ENCODE peak calls at places on chromosomes 6 and 20, in five cellular contexts. One of them, this sample, is unnamed.

GRCh38 chr6:52499026-52499425 is 77.8 kb downstream of the TRAM2 start:
- DNase-seq in tibial nerve: no peak
- DNase-seq in fibroblast of the aortic adventitia: peak; percentile 60
- DNase-seq in HepG2: no peak
- DNase-seq in ovary: no peak
- DNase-seq in this sample: no peak

GRCh38 chr20:11219192-11219591 is 545.4 kb upstream of the JAG1 start:
- DNase-seq in HepG2: no peak
- DNase-seq in tibial nerve: no peak
- DNase-seq in ovary: no peak
- DNase-seq in fibroblast of the aortic adventitia: no peak
- DNase-seq in this sample: no peak

GRCh38 chr20:60062431-60063336 is 104.5 kb downstream of the CDH26 start:
- DNase-seq in tibial nerve: no peak
- DNase-seq in HepG2: no peak
- DNase-seq in ovary: peak; percentile 26
- DNase-seq in fibroblast of the aortic adventitia: peak; percentile 80
- DNase-seq in this sample: peak; percentile 70

GRCh38 chr6:158081657-158081935 is 86.5 kb downstream of the SERAC1 start:
- DNase-seq in HepG2: no peak
- DNase-seq in tibial nerve: no peak
- DNase-seq in fibroblast of the aortic adventitia: no peak
- DNase-seq in ovary: no peak
- DNase-seq in this sample: no peak

GRCh38 chr6:5457983-5458683 is 196.8 kb downstream of the FARS2 start:
- DNase-seq in HepG2: no peak
- DNase-seq in fibroblast of the aortic adventitia: no peak
- DNase-seq in ovary: no peak
- DNase-seq in tibial nerve: no peak
- DNase-seq in this sample: peak; percentile 42

GRCh38 chr6:143806282-143807102 is 36.6 kb upstream of the LTV1 start:
- DNase-seq in tibial nerve: no peak
- DNase-seq in ovary: no peak
- DNase-seq in fibroblast of the aortic adventitia: peak; percentile 44
- DNase-seq in HepG2: no peak
- DNase-seq in this sample: no peak

GRCh38 chr6:16985484-16986284 is 116.2 kb upstream of the STMND1 start:
- DNase-seq in HepG2: no peak
- DNase-seq in ovary: no peak
- DNase-seq in fibroblast of the aortic adventitia: peak; percentile 51
- DNase-seq in tibial nerve: no peak
- DNase-seq in this sample: no peak

GRCh38 chr20:50691585-50692552 is 527 bp upstream of the RIPOR3 start:
- DNase-seq in ovary: no peak
- DNase-seq in fibroblast of the aortic adventitia: peak; percentile 68
- DNase-seq in tibial nerve: no peak
- DNase-seq in HepG2: no peak
- DNase-seq in this sample: no peak

GRCh38 chr20:52744441-52744840 is 227.7 kb upstream of the TSHZ2 start:
- DNase-seq in tibial nerve: no peak
- DNase-seq in ovary: no peak
- DNase-seq in HepG2: no peak
- DNase-seq in fibroblast of the aortic adventitia: no peak
- DNase-seq in this sample: no peak
- H3K4me3 ChIP-seq in tibial nerve: no peak overlapping the region
- H3K4me3 ChIP-seq in ovary: no peak overlapping the region
- H3K4me3 ChIP-seq in HepG2: no peak overlapping the region
- H3K4me3 ChIP-seq in fibroblast of the aortic adventitia: no peak overlapping the region
- H3K4me3 ChIP-seq in this sample: no peak overlapping the region

GRCh38 chr6:113967777-113968176 is 3.2 kb downstream of the HDAC2 start:
- DNase-seq in ovary: no peak
- DNase-seq in HepG2: no peak
- DNase-seq in tibial nerve: no peak
- DNase-seq in fibroblast of the aortic adventitia: no peak
- DNase-seq in this sample: no peak

GRCh38 chr6:113970808-113971676 is at the start of gene HDAC2:
- DNase-seq in tibial nerve: peak; percentile 51
- DNase-seq in ovary: peak; percentile 91
- DNase-seq in HepG2: peak; percentile 67
- DNase-seq in fibroblast of the aortic adventitia: peak; percentile 76
- DNase-seq in this sample: peak; percentile 90

GRCh38 chr6:113969888-113970807 is 800 bp downstream of the HDAC2 start:
- DNase-seq in fibroblast of the aortic adventitia: peak; percentile 33
- DNase-seq in HepG2: peak; percentile 48
- DNase-seq in ovary: peak; percentile 68
- DNase-seq in tibial nerve: no peak
- DNase-seq in this sample: peak; percentile 74

GRCh38 chr6:113968472-113968871 is 2.5 kb downstream of the HDAC2 start:
- DNase-seq in fibroblast of the aortic adventitia: no peak
- DNase-seq in ovary: no peak
- DNase-seq in HepG2: no peak
- DNase-seq in tibial nerve: no peak
- DNase-seq in this sample: no peak

DNA sequence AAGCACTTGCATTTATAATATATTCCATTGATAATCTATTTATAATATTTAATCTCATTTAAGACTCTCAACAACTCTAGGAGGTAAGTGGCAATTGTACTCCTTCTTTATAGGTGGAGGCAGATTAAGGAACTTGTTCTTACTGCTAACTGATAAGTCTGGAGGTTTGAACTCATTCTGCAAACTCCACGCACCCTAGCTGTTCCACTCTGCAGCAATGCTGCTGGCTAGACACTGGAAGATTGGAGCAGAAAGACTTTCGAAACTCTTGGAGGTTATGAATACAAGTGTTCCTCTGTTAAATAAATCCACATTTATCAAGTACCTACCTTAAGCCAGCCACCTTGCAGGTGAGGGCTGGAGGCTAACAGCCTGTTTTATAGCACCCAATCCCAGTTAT is 838 bp upstream of the HDAC2 start:
- DNase-seq in fibroblast of the aortic adventitia: peak; percentile 21
- DNase-seq in ovary: no peak
- DNase-seq in tibial nerve: no peak
- DNase-seq in HepG2: no peak
- DNase-seq in this sample: no peak
- H3K4me3 ChIP-seq in fibroblast of the aortic adventitia: peak overlapping the region; percentile 89
- H3K4me3 ChIP-seq in ovary: peak overlapping the region; percentile 77
- H3K4me3 ChIP-seq in tibial nerve: peak overlapping the region; percentile 83
- H3K4me3 ChIP-seq in HepG2: no peak overlapping the region
- H3K4me3 ChIP-seq in this sample: peak overlapping the region; percentile 96

GRCh38 chr6:27611451-27611850 is 138.5 kb upstream of the ZNF184 start:
- DNase-seq in HepG2: no peak
- DNase-seq in fibroblast of the aortic adventitia: no peak
- DNase-seq in ovary: no peak
- DNase-seq in tibial nerve: no peak
- DNase-seq in this sample: no peak

GRCh38 chr6:27619436-27619835 is 146.5 kb upstream of the ZNF184 start:
- DNase-seq in tibial nerve: no peak
- DNase-seq in ovary: no peak
- DNase-seq in HepG2: no peak
- DNase-seq in fibroblast of the aortic adventitia: no peak
- DNase-seq in this sample: no peak

GRCh38 chr6:27617700-27618689 is 145.1 kb upstream of the ZNF184 start:
- DNase-seq in ovary: no peak
- DNase-seq in fibroblast of the aortic adventitia: peak; percentile 45
- DNase-seq in tibial nerve: no peak
- DNase-seq in HepG2: no peak
- DNase-seq in this sample: no peak

GRCh38 chr6:27616313-27617045 is 143.6 kb upstream of the ZNF184 start:
- DNase-seq in fibroblast of the aortic adventitia: no peak
- DNase-seq in tibial nerve: no peak
- DNase-seq in HepG2: no peak
- DNase-seq in ovary: no peak
- DNase-seq in this sample: no peak

GRCh38 chr6:27617046-27617687 is 144.3 kb upstream of the ZNF184 start:
- DNase-seq in ovary: no peak
- DNase-seq in HepG2: no peak
- DNase-seq in fibroblast of the aortic adventitia: peak; percentile 30
- DNase-seq in tibial nerve: no peak
- DNase-seq in this sample: no peak
- H3K4me3 ChIP-seq in ovary: peak overlapping the region; percentile 22
- H3K4me3 ChIP-seq in HepG2: peak overlapping the region; percentile 62
- H3K4me3 ChIP-seq in fibroblast of the aortic adventitia: peak overlapping the region; percentile 63
- H3K4me3 ChIP-seq in tibial nerve: peak overlapping the region; percentile 10
- H3K4me3 ChIP-seq in this sample: peak overlapping the region; percentile 49

DNA sequence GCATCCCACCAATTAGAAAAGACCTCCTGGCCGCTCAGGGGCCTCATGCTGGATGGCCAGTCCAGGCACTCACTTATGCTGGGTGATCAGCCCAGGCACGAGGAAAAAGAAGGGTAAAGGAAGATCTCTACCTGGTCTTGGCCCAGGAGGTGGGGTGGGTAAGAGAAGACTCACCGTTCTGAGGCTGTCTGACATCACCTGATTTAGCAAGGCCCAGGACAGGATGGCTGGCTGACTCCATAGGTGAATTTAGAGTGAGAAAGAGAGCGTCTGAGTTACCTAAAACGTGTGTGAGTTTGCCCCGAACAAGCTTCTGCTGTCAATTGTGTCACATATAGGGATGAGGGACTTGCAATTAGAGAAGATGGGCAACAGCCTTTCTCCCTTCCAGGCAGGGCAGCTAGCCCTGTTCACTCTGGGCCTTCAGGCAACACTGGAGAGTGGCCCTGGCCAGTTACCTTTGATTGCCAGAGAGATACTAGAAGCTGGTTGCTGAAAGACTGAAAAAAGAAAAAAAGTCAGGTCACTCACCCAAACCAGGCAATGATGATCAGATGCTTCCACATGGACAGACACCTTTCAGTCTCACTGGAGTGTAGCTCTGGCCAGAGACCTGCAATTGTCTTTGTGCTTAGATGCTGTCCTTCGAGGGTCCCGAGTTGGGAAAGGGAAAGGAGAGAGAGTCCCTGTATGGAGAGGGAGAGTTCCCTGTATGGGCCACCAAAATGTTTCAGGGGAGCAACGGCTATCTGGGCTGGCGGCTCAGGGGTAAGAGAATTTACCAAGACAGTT is 35.7 kb upstream of the IER3 start:
- DNase-seq in HepG2: no peak
- DNase-seq in ovary: no peak
- DNase-seq in tibial nerve: no peak
- DNase-seq in fibroblast of the aortic adventitia: no peak
- DNase-seq in this sample: no peak
- H3K4me3 ChIP-seq in HepG2: no peak overlapping the region
- H3K4me3 ChIP-seq in ovary: no peak overlapping the region
- H3K4me3 ChIP-seq in tibial nerve: no peak overlapping the region
- H3K4me3 ChIP-seq in fibroblast of the aortic adventitia: no peak overlapping the region
- H3K4me3 ChIP-seq in this sample: no peak overlapping the region

GRCh38 chr20:32506721-32507120 is 78.4 kb downstream of the NOL4L start:
- DNase-seq in HepG2: no peak
- DNase-seq in tibial nerve: no peak
- DNase-seq in fibroblast of the aortic adventitia: no peak
- DNase-seq in ovary: no peak
- DNase-seq in this sample: no peak
- H3K4me3 ChIP-seq in HepG2: no peak overlapping the region
- H3K4me3 ChIP-seq in tibial nerve: no peak overlapping the region
- H3K4me3 ChIP-seq in fibroblast of the aortic adventitia: no peak overlapping the region
- H3K4me3 ChIP-seq in ovary: no peak overlapping the region
- H3K4me3 ChIP-seq in this sample: no peak overlapping the region

DNA sequence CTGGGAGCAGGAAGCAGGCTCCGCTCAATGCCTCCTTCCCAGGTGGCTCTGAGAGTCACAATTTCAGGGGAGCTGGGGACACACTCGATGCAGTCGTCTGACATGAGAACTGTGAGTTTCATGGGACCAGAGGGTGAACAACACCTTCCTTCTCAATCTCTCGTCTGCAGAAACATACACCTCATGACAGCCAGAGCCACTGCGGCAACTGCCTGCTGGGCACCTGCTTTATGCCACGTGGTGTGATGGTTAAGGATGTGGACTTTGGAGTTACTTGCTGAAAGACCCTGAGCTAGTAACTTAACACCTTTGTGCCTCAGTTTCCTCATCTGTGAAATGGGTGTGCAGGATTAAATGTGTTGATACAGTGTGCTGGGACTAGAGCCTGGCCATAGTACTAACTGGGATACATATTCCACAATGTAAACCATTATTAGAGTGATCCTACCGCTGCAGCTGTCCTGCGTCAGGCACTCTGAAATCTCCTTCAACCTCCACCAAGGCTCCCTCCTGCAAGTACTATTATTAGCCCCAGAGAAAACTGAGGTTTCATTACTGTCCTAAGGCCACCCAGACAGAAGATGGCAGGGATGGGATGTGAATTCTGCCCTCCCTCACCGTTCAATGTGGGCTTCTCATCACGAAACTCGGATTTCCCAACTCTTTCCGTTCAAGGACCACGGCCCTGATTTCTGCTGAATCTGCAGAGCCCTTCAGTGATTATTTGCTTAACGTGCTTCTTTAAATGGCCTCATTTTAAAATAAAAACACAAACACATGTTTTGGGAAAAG is 24.4 kb downstream of the SULF2 start:
- DNase-seq in ovary: no peak
- DNase-seq in HepG2: no peak
- DNase-seq in fibroblast of the aortic adventitia: no peak
- DNase-seq in tibial nerve: no peak
- DNase-seq in this sample: no peak
- H3K4me3 ChIP-seq in ovary: no peak overlapping the region
- H3K4me3 ChIP-seq in HepG2: no peak overlapping the region
- H3K4me3 ChIP-seq in fibroblast of the aortic adventitia: no peak overlapping the region
- H3K4me3 ChIP-seq in tibial nerve: no peak overlapping the region
- H3K4me3 ChIP-seq in this sample: no peak overlapping the region

GRCh38 chr6:45447005-45447404 is 69.3 kb upstream of the SUPT3H start:
- DNase-seq in HepG2: no peak
- DNase-seq in ovary: no peak
- DNase-seq in tibial nerve: no peak
- DNase-seq in fibroblast of the aortic adventitia: no peak
- DNase-seq in this sample: no peak

GRCh38 chr6:45442716-45443115 is 65.0 kb upstream of the SUPT3H start:
- DNase-seq in tibial nerve: no peak
- DNase-seq in HepG2: no peak
- DNase-seq in fibroblast of the aortic adventitia: no peak
- DNase-seq in ovary: no peak
- DNase-seq in this sample: no peak

GRCh38 chr6:45447721-45448120 is 70.0 kb upstream of the SUPT3H start:
- DNase-seq in ovary: no peak
- DNase-seq in fibroblast of the aortic adventitia: no peak
- DNase-seq in tibial nerve: no peak
- DNase-seq in HepG2: no peak
- DNase-seq in this sample: no peak

GRCh38 chr6:45445749-45446454 is 68.2 kb upstream of the SUPT3H start:
- DNase-seq in tibial nerve: peak; percentile 47
- DNase-seq in HepG2: peak; percentile 98
- DNase-seq in fibroblast of the aortic adventitia: peak; percentile 99
- DNase-seq in ovary: no peak
- DNase-seq in this sample: peak; percentile 62

GRCh38 chr6:45445364-45445748 is 67.6 kb upstream of the SUPT3H start:
- DNase-seq in ovary: no peak
- DNase-seq in tibial nerve: no peak
- DNase-seq in HepG2: no peak
- DNase-seq in fibroblast of the aortic adventitia: no peak
- DNase-seq in this sample: no peak
- H3K4me3 ChIP-seq in ovary: no peak overlapping the region
- H3K4me3 ChIP-seq in tibial nerve: no peak overlapping the region
- H3K4me3 ChIP-seq in HepG2: no peak overlapping the region
- H3K4me3 ChIP-seq in fibroblast of the aortic adventitia: no peak overlapping the region
- H3K4me3 ChIP-seq in this sample: peak overlapping the region; percentile 16